ENCODE peak calls at places on chromosomes 16 and 17, in four cellular contexts. One of them, this sample, is unnamed.

GRCh38 chr17:10681866-10682446 is 15.4 kb downstream of the SCO1 start:
- DNase-seq in Calu3: no peak
- DNase-seq in NCI-H748 treated with DMSO at 0.1 percent for 48 hours: no peak
- DNase-seq in ELR: no peak
- DNase-seq in this sample: peak; percentile 78

GRCh38 chr17:77827461-77827968 is 131.0 kb upstream of the TNRC6C start:
- DNase-seq in NCI-H748 treated with DMSO at 0.1 percent for 48 hours: no peak
- DNase-seq in ELR: no peak
- DNase-seq in Calu3: no peak
- DNase-seq in this sample: no peak

GRCh38 chr16:88810868-88811599 is 694 bp downstream of the APRT start:
- DNase-seq in Calu3: peak; percentile 88
- DNase-seq in NCI-H748 treated with DMSO at 0.1 percent for 48 hours: peak; percentile 16
- DNase-seq in ELR: peak; percentile 87
- DNase-seq in this sample: no peak

GRCh38 chr16:79294568-79294967 is 306.0 kb downstream of the MAF start:
- DNase-seq in NCI-H748 treated with DMSO at 0.1 percent for 48 hours: no peak
- DNase-seq in Calu3: no peak
- DNase-seq in ELR: no peak
- DNase-seq in this sample: no peak

GRCh38 chr17:49696233-49696761 is 11.5 kb downstream of the SLC35B1 start:
- DNase-seq in NCI-H748 treated with DMSO at 0.1 percent for 48 hours: no peak
- DNase-seq in Calu3: no peak
- DNase-seq in ELR: no peak
- DNase-seq in this sample: no peak

GRCh38 chr16:10080031-10080772 is 102.0 kb downstream of the GRIN2A start:
- DNase-seq in NCI-H748 treated with DMSO at 0.1 percent for 48 hours: no peak
- DNase-seq in Calu3: peak; percentile 81
- DNase-seq in ELR: peak; percentile 93
- DNase-seq in this sample: peak; percentile 71

GRCh38 chr16:27246439-27246838 is 22.1 kb downstream of the NSMCE1 start:
- DNase-seq in Calu3: no peak
- DNase-seq in ELR: no peak
- DNase-seq in NCI-H748 treated with DMSO at 0.1 percent for 48 hours: no peak
- DNase-seq in this sample: no peak

GRCh38 chr16:89013692-89014455 is 36.9 kb upstream of the CBFA2T3 start:
- DNase-seq in ELR: no peak
- DNase-seq in NCI-H748 treated with DMSO at 0.1 percent for 48 hours: no peak
- DNase-seq in Calu3: no peak
- DNase-seq in this sample: no peak

GRCh38 chr17:56781944-56782737 is 51.6 kb downstream of the C17orf67 start:
- DNase-seq in NCI-H748 treated with DMSO at 0.1 percent for 48 hours: no peak
- DNase-seq in Calu3: no peak
- DNase-seq in ELR: no peak
- DNase-seq in this sample: no peak

GRCh38 chr17:4796550-4796915 is 569 bp downstream of the PSMB6 start:
- DNase-seq in NCI-H748 treated with DMSO at 0.1 percent for 48 hours: peak; percentile 29
- DNase-seq in Calu3: peak; percentile 49
- DNase-seq in ELR: peak; percentile 70
- DNase-seq in this sample: no peak

GRCh38 chr17:39143552-39144093 is 7.8 kb downstream of the PLXDC1 start:
- DNase-seq in ELR: no peak
- DNase-seq in Calu3: no peak
- DNase-seq in NCI-H748 treated with DMSO at 0.1 percent for 48 hours: no peak
- DNase-seq in this sample: no peak

GRCh38 chr16:12158428-12158827 is 181.9 kb downstream of the SNX29 start:
- DNase-seq in NCI-H748 treated with DMSO at 0.1 percent for 48 hours: no peak
- DNase-seq in ELR: peak; percentile 93
- DNase-seq in Calu3: no peak
- DNase-seq in this sample: peak; percentile 93

GRCh38 chr16:80197790-80198201 is 343.0 kb upstream of the DYNLRB2 start:
- DNase-seq in Calu3: no peak
- DNase-seq in NCI-H748 treated with DMSO at 0.1 percent for 48 hours: no peak
- DNase-seq in ELR: peak; percentile 97
- DNase-seq in this sample: peak; percentile 73

GRCh38 chr16:86158688-86159360 is 259.9 kb downstream of the IRF8 start:
- DNase-seq in ELR: peak; percentile 39
- DNase-seq in Calu3: no peak
- DNase-seq in NCI-H748 treated with DMSO at 0.1 percent for 48 hours: no peak
- DNase-seq in this sample: no peak

GRCh38 chr17:31595666-31596381 is 204.3 kb downstream of the RAB11FIP4 start:
- DNase-seq in Calu3: no peak
- DNase-seq in NCI-H748 treated with DMSO at 0.1 percent for 48 hours: no peak
- DNase-seq in ELR: no peak
- DNase-seq in this sample: no peak

GRCh38 chr17:27586203-27586701 is 44.7 kb upstream of the LGALS9 start:
- DNase-seq in NCI-H748 treated with DMSO at 0.1 percent for 48 hours: no peak
- DNase-seq in Calu3: no peak
- DNase-seq in ELR: no peak
- DNase-seq in this sample: peak; percentile 38

GRCh38 chr16:58365623-58366022 is 26.6 kb upstream of the GINS3 start:
- DNase-seq in ELR: peak; percentile 7
- DNase-seq in Calu3: no peak
- DNase-seq in NCI-H748 treated with DMSO at 0.1 percent for 48 hours: no peak
- DNase-seq in this sample: no peak

GRCh38 chr16:1918890-1919679 is 870 bp upstream of the HS3ST6 start:
- DNase-seq in ELR: no peak
- DNase-seq in Calu3: no peak
- DNase-seq in NCI-H748 treated with DMSO at 0.1 percent for 48 hours: no peak
- DNase-seq in this sample: no peak

GRCh38 chr17:14294876-14295275 is 6.0 kb upstream of the HS3ST3B1 start:
- DNase-seq in ELR: no peak
- DNase-seq in NCI-H748 treated with DMSO at 0.1 percent for 48 hours: no peak
- DNase-seq in Calu3: no peak
- DNase-seq in this sample: no peak

GRCh38 chr17:27247071-27247957 is 46.6 kb upstream of the WSB1 start:
- DNase-seq in ELR: peak; percentile 33
- DNase-seq in NCI-H748 treated with DMSO at 0.1 percent for 48 hours: peak; percentile 44
- DNase-seq in Calu3: peak; percentile 70
- DNase-seq in this sample: no peak

GRCh38 chr16:27636453-27637200 is 86.7 kb downstream of the KATNIP start:
- DNase-seq in ELR: no peak
- DNase-seq in NCI-H748 treated with DMSO at 0.1 percent for 48 hours: no peak
- DNase-seq in Calu3: no peak
- DNase-seq in this sample: no peak

GRCh38 chr16:228151-228855 is 946 bp downstream of the LUC7L start:
- DNase-seq in Calu3: no peak
- DNase-seq in NCI-H748 treated with DMSO at 0.1 percent for 48 hours: no peak
- DNase-seq in ELR: peak; percentile 17
- DNase-seq in this sample: no peak